ENCODE peak calls at places on chromosomes 16 and 17, in six cellular contexts. T is stomach; S is left ventricle myocardium inferior; R is lung; U is Panc1; A is CD4-positive, alpha-beta memory T cell. Q is an unnamed sample. For H3K4me1 and H3K9me3, the result is how much of the 10 kb centered on the place peaks cover.

GRCh38 chr16:79372504-79373184 is 227.9 kb downstream of the MAF start:
- DNase-seq in T (no peak), S (no peak), R (peak), A (peak), U (no peak), Q (no peak)

GRCh38 chr17:80428796-80429195 is 13.8 kb downstream of the ENDOV start:
- DNase-seq in A (no peak), U (no peak), S (no peak), T (no peak), R (no peak), Q (no peak)

GRCh38 chr17:57045868-57046671 is 39.0 kb upstream of the AKAP1 start:
- DNase-seq in S (no peak), A (peak), R (peak), T (peak), U (no peak), Q (no peak)

GRCh38 chr16:67928561-67929364 is 2.9 kb downstream of the CTRL start:
- DNase-seq in U (peak), S (peak), T (peak), R (peak), A (peak), Q (no peak)

GRCh38 chr17:14330492-14330920 is 29.6 kb downstream of the HS3ST3B1 start:
- DNase-seq in A (no peak), U (no peak), T (no peak), R (peak), S (no peak), Q (no peak)

GRCh38 chr16:77805403-77805802 is 17.0 kb downstream of the VAT1L start:
- DNase-seq in S (peak), A (no peak), T (no peak), U (no peak), R (no peak), Q (no peak)

GRCh38 chr17:61361084-61361483 is 38.6 kb upstream of the TBX2 start:
- DNase-seq in U (no peak), R (no peak), T (no peak), A (no peak), S (no peak), Q (no peak)

GRCh38 chr16:87166934-87167333 is 150.3 kb downstream of the C16orf95 start:
- DNase-seq in R (no peak), A (no peak), S (no peak), U (no peak), T (no peak), Q (no peak)

GRCh38 chr17:61495161-61495857 is 43.1 kb downstream of the TBX4 start:
- DNase-seq in T (no peak), R (no peak), A (no peak), S (no peak), U (no peak), Q (no peak)

GRCh38 chr17:17205368-17206148 is 575 bp downstream of the PLD6 start:
- DNase-seq in T (peak), R (peak), A (peak), U (no peak), S (peak), Q (no peak)
- H3K4me1 ChIP-seq in T (half or more), R (under half), A (under half), U (under half), S (half or more), Q (under half)

DNA sequence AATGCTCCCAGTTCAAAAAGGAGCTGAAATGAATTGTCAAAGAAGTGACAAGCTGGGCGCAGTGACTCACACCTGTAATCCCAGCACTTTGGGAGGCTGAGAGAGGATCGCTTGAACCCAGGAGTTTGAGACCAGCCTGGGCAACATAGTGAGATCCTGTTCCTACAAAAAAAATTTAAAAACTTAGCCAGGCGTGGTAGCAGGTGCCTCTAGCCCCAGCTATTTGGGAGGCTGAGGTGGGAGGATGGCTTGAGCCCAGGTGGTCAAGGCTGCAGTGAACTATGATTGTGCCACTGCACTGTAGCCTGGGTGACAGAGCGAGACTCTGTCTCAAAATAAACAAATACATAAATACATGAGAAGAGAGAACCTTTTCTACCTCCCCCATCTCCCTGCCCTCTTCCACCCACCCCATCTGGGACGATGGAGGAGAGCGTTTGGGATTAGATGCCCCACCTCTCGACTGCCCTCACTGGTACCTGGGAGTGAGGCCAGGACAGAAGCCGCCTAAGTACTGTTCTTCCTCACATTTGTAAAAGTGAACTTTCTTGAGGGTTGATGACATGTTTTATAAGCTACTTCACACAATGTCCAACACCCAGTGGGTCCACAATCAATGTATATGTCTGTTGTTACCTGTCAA is 2.4 kb downstream of the IL4R start:
- DNase-seq in U (no peak), T (no peak), S (no peak), R (no peak), A (no peak), Q (no peak)
- H3K4me3 ChIP-seq in U (no peak), T (peak), S (peak), R (peak), A (peak), Q (no peak)

DNA sequence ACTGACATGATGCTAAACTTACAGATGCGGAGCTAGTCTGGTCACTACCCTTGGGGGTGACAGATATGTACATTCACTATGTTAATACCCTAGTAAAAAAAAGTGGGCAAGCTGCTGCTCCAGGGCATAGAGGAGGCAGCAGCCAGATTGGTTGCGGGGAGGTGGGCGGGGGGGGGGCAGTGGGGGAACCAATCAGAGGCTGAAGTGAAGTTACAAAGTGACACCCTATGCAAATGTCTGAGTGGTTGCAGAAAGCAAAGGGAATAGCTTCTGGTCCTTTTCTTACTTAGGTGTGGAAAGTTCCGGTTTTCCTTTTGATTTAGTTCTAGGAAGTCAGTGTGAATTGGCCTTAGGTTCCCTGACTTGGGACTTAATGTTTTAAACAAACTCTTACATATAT is 12.1 kb downstream of the NDEL1 start:
- DNase-seq in T (no peak), S (no peak), R (no peak), A (no peak), U (no peak), Q (no peak)
- H3K9me3 ChIP-seq in T (under half), S (under half), R (under half), A (under half), U (under half), Q (under half)

DNA sequence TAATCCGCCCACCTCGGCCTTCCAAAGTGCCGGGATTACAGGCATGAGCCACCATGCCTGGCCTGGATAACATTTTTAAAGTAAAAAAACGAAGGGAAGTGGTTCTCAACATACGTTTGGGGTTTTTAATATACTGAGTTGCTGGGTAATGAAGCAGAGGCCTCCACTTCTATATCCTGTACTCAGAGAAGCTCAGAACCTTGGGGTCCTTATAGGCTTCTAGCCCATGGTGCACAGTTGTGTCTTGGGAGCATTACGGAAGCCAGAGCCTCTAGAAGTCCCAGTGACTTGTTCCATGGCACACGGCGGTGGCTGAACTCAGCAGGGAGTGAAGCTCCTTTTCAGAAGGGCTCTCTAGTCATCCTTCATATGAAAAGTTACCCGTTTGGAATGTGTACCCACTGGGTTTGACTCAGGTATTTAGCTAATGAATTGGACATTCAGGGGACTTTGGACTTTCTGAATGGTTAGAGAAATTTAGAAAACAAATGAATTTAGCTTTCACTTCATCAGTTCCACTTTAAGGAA is 67.0 kb downstream of the SEC14L1 start:
- DNase-seq in U (no peak), R (no peak), T (no peak), A (no peak), S (no peak), Q (no peak)
- H3K4me1 ChIP-seq in U (under half), R (under half), T (half or more), A (under half), S (half or more), Q (under half)

GRCh38 chr16:10888320-10888937 is 11.4 kb downstream of the CIITA start:
- DNase-seq in R (no peak), S (peak), A (no peak), T (no peak), U (no peak), Q (no peak)
- H3K4me3 ChIP-seq in R (no peak), S (no peak), A (no peak), T (no peak), U (no peak), Q (no peak)

GRCh38 chr17:83150369-83151055 is 71.1 kb downstream of the METRNL start:
- DNase-seq in R (no peak), A (no peak), U (no peak), T (no peak), S (no peak), Q (no peak)
- H3K9me3 ChIP-seq in R (under half), A (under half), U (under half), T (under half), S (under half), Q (under half)

DNA sequence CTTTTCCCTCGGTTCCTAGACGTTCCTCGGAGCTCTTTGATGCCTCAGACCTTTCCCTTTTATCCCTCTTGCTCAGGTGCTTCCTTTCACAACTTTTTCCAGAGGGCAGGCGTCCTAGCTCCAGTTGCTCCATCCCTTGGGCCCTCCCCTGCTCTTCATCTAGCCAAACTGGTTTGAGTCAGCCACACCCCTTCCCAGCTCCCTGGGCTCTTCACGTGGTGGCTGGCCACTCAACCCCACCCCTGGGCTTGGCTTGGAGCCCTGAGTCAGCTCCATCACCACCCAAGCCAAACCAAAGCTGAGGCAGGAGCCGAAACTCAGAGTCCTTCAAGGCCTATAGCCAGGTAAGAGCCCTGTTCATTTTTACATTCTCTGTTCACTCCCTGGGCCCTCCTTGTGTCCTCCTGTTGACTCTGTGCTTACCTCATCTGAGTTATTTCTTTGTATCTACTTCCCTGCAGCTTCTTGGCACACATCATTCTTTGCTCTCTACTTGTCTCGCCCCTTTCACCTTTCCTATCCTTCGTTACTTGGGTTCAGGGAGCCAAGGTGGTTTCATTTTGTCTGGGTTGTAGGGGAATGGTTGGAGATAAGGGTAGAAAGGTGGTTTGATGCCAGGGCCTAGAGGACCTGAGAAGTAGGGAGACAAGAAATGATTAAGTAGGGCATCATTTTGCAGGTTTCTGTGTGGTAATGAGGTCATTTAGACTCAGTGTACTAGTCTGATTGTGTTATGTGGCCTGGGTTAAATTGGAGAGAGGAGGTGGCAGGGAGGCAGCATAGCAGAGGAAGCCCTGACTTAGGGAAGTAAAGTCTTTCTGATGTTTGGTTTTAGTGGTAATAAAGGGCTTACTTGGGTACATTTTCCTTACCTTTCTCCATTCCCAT is 7.6 kb upstream of the PHKG2 start:
- DNase-seq in R (peak), S (peak), A (no peak), U (no peak), T (peak), Q (no peak)
- H3K4me1 ChIP-seq in R (under half), S (under half), A (under half), U (under half), T (half or more), Q (under half)